ENCODE peak calls at places on chromosomes 7 and 10, in seven cellular contexts. O is colonic mucosa, G is adipocyte, D is Caco-2, Y is IMR-90, R is BE2C, Z is astrocyte. P is an unnamed sample. For H3K4me1, the result is how much of the 10 kb centered on the place peaks cover.

GRCh38 chr7:31098606-31099360 is 46.7 kb downstream of the ADCYAP1R1 start:
- DNase-seq in O (no peak), G (no peak), D (no peak), Y (no peak), R (peak), Z (no peak), P (no peak)

GRCh38 chr10:63976538-63976937 is 455.3 kb downstream of the REEP3 start:
- DNase-seq in O (peak), G (peak), D (peak), Y (peak), R (peak), Z (no peak), P (peak)

GRCh38 chr10:83343676-83344075 is 795.6 kb upstream of the GHITM start:
- DNase-seq in O (no peak), G (peak), D (no peak), Y (no peak), R (no peak), Z (peak), P (no peak)

GRCh38 chr7:70940597-70940996 is 191.3 kb upstream of the GALNT17 start:
- DNase-seq in O (no peak), G (no peak), D (no peak), Y (no peak), R (no peak), Z (no peak), P (no peak)

GRCh38 chr10:93028881-93029280 is 31.7 kb upstream of the CYP26C1 start:
- DNase-seq in O (no peak), G (peak), D (no peak), Y (peak), R (no peak), Z (peak), P (peak)

GRCh38 chr7:127587663-127588018 is 570 bp upstream of the ARF5 start:
- DNase-seq in O (no peak), G (no peak), D (no peak), Y (no peak), R (no peak), Z (no peak), P (no peak)

GRCh38 chr7:123635551-123636359 is 19.9 kb upstream of the LMOD2 start:
- DNase-seq in O (no peak), G (peak), D (peak), Y (peak), R (no peak), Z (peak), P (no peak)

GRCh38 chr7:134834689-134835462 is 55.4 kb downstream of the CALD1 start:
- DNase-seq in O (no peak), G (no peak), D (peak), Y (peak), R (no peak), Z (peak), P (no peak)

GRCh38 chr7:41700044-41700471 is 2.8 kb downstream of the INHBA start:
- DNase-seq in O (no peak), G (peak), D (no peak), Y (peak), R (no peak), Z (no peak), P (no peak)

GRCh38 chr10:96687317-96688012 is 32.8 kb downstream of the PIK3AP1 start:
- DNase-seq in O (no peak), G (no peak), D (no peak), Y (no peak), R (no peak), Z (no peak), P (no peak)

GRCh38 chr10:96683710-96684109 is 36.6 kb downstream of the PIK3AP1 start:
- DNase-seq in O (no peak), G (no peak), D (no peak), Y (peak), R (no peak), Z (no peak), P (no peak)

GRCh38 chr10:96683065-96683464 is 37.2 kb downstream of the PIK3AP1 start:
- DNase-seq in O (no peak), G (peak), D (no peak), Y (peak), R (no peak), Z (peak), P (peak)

GRCh38 chr10:96686514-96686913 is 33.8 kb downstream of the PIK3AP1 start:
- DNase-seq in O (no peak), G (no peak), D (no peak), Y (no peak), R (no peak), Z (no peak), P (no peak)

DNA sequence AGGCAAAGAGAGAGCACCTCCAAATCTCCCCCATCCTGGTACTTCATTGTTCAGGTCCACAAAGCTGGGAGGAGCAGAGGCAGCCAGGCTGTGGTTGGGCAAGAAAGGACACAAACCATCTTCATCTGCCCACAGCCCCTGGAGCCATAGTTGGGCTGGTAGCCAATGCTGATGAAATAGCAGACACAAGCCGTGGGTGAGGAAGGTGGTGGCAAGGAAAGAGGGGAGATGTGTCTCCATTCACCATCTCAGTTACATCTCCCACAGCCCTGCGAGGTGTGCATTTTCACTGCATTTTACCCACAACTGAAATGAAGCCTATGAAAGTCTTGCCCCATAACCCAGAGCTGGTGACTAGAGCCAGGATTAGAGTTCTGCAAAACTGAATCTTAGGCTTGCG is 35.0 kb downstream of the PIK3AP1 start:
- DNase-seq in O (no peak), G (no peak), D (no peak), Y (no peak), R (no peak), Z (no peak), P (no peak)
- H3K4me1 ChIP-seq in O (under half), G (under half), D (under half), Y (under half), R (under half), Z (under half), P (under half)

DNA sequence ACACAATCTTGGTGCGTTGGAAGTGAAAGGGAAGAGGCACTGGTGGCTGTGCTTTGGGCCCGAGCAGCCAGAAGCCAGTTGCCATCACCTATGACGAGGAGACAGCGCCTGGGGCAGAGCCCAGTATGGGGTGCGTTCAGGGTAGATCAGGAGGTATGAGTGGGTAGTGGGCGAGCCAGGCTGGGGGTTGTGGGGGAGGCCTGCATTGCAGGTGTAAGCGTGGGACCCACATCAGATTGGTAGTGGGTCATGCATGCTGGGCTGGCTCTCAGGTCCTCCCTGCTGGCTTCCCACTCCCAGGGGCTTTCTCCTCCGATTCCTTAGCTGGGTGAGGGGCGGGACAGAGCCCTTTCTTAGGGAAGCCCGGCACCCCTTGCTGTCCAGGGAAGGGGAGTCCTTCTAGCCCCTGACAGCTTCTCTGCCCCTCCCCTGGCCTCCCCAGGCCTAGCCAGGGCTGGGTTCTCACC is 445 bp upstream of the PVRIG start:
- DNase-seq in O (no peak), G (no peak), D (no peak), Y (no peak), R (no peak), Z (no peak), P (no peak)
- H3K4me1 ChIP-seq in O (under half), G (under half), D (under half), Y (under half), R (under half), Z (under half), P (under half)

GRCh38 chr10:50621981-50622496 is 1.7 kb downstream of the SGMS1 start:
- DNase-seq in O (peak), G (peak), D (peak), Y (peak), R (peak), Z (peak), P (peak)

GRCh38 chr10:50623299-50624153 is at the start of gene SGMS1:
- DNase-seq in O (peak), G (peak), D (peak), Y (peak), R (peak), Z (peak), P (peak)

GRCh38 chr10:50624154-50624865 is 554 bp upstream of the SGMS1 start:
- DNase-seq in O (peak), G (peak), D (peak), Y (peak), R (peak), Z (peak), P (peak)

GRCh38 chr10:50620899-50621298 is 2.9 kb downstream of the SGMS1 start:
- DNase-seq in O (no peak), G (no peak), D (no peak), Y (no peak), R (no peak), Z (no peak), P (no peak)

GRCh38 chr10:50622497-50623298 is 1.1 kb downstream of the SGMS1 start:
- DNase-seq in O (peak), G (peak), D (peak), Y (peak), R (peak), Z (peak), P (no peak)
- H3K4me1 ChIP-seq in O (under half), G (under half), D (under half), Y (under half), R (under half), Z (under half), P (under half)

GRCh38 chr7:29278362-29279070 is 83.9 kb downstream of the CHN2 start:
- DNase-seq in O (no peak), G (no peak), D (no peak), Y (no peak), R (no peak), Z (no peak), P (no peak)
- H3K4me1 ChIP-seq in O (under half), G (under half), D (under half), Y (under half), R (under half), Z (under half), P (under half)

DNA sequence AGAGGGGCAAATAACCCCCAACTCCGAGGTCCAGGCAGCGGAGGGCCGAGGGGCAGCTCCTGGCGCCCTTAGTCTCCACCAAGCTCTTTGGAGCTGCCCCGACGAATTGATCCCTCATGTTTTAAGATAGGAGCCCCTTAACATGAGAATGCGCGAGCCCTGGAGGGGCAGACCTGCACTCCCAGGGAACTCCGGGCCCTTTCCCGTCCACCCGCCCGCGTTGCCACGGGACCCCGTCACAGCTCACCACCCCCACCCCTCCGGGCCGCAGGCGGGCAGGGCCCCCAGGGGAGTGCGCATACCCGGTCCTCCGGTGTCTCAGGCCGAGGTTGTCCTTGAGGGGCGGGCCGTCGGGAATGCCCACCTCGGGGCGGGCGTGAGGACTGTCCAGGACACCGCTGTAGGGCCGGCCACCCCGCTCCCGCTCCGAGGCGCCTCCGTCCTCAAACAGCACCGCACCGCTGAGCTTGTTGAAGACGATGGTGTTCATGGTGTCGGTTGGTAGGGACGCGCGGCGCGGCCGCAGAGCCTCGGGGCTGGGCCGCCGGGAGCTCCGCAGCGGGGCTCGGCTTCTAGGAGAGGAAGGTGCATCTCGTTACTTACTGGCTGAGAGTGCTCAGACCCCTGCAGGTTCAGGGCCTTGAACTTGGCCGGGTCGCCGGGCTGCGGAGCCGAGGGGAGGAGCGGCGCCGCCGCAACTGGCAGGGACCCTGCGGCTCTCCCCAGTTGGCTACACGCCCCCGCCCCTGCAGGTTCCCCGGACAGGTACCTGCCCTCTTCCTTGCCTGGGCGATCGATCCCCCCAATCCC is 2.5 kb downstream of the MKX start:
- DNase-seq in O (peak), G (peak), D (peak), Y (no peak), R (no peak), Z (no peak), P (peak)
- H3K4me1 ChIP-seq in O (under half), G (under half), D (under half), Y (under half), R (under half), Z (under half), P (under half)

GRCh38 chr10:74882427-74882826 is 56.0 kb downstream of the KAT6B start:
- DNase-seq in O (no peak), G (peak), D (no peak), Y (peak), R (no peak), Z (peak), P (no peak)

GRCh38 chr10:74880041-74880440 is 53.6 kb downstream of the KAT6B start:
- DNase-seq in O (no peak), G (peak), D (no peak), Y (peak), R (no peak), Z (peak), P (no peak)

GRCh38 chr10:74883428-74883827 is 57.0 kb downstream of the KAT6B start:
- DNase-seq in O (no peak), G (no peak), D (no peak), Y (no peak), R (no peak), Z (no peak), P (no peak)

GRCh38 chr10:74882831-74883230 is 56.4 kb downstream of the KAT6B start:
- DNase-seq in O (no peak), G (peak), D (no peak), Y (peak), R (no peak), Z (peak), P (no peak)

GRCh38 chr10:74881253-74881884 is 55.0 kb downstream of the KAT6B start:
- DNase-seq in O (no peak), G (no peak), D (no peak), Y (no peak), R (no peak), Z (no peak), P (no peak)
- H3K4me1 ChIP-seq in O (under half), G (under half), D (under half), Y (under half), R (under half), Z (under half), P (under half)

DNA sequence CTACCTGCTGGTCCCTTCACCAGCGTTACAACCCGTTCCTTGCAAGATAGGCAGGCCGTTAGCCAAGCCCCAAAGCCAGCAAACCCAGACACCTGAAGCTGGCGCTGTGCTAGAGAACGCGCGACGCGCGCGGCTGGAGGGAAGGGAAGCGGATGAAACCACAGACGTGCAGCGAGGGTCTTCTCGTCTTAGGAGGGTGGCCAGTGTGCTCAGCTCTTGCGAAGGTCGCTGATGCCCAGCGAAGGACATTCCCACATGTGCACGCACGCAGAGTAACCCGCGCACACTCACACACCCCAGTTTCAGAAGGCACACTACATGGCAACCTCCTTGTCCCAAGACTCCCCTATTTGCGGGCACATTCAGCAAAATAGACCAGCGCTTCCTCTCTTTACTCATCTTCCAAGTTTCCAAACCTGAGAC is 941 bp downstream of the TMEM26 start:
- DNase-seq in O (no peak), G (no peak), D (no peak), Y (no peak), R (no peak), Z (peak), P (no peak)
- H3K4me1 ChIP-seq in O (under half), G (under half), D (under half), Y (under half), R (under half), Z (under half), P (under half)

GRCh38 chr7:122100021-122100420 is 44.0 kb downstream of the AASS start:
- DNase-seq in O (no peak), G (no peak), D (no peak), Y (peak), R (no peak), Z (no peak), P (peak)

DNA sequence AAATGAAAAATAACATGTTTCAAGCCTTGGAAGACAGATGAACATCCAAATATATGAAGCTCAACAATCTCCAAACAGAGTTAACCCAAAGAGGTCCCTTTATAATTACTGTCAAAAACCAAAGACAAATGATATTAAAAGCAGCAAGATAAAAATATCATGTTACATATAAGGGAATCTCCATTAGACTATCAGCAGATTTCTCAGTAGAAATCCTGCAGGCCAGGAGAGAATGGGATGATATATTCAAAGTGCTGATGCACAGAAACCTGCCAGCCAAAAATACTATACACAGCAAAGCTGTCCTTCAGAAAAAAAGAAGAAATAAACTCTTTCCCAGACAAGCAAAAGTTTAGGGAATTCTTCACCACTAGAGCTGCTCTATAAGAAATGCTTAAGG is 41.0 kb downstream of the AASS start:
- DNase-seq in O (no peak), G (no peak), D (no peak), Y (no peak), R (no peak), Z (no peak), P (no peak)
- H3K4me1 ChIP-seq in O (under half), G (under half), D (under half), Y (under half), R (under half), Z (under half), P (under half)

GRCh38 chr7:5231116-5231515 is 41.1 kb downstream of the WIPI2 start:
- DNase-seq in O (no peak), G (no peak), D (no peak), Y (no peak), R (no peak), Z (no peak), P (no peak)

GRCh38 chr7:5231811-5232484 is 41.9 kb downstream of the WIPI2 start:
- DNase-seq in O (no peak), G (no peak), D (no peak), Y (no peak), R (no peak), Z (no peak), P (no peak)

GRCh38 chr7:5234852-5235831 is 45.1 kb downstream of the WIPI2 start:
- DNase-seq in O (no peak), G (no peak), D (no peak), Y (peak), R (no peak), Z (peak), P (peak)

GRCh38 chr7:5232485-5232837 is 42.4 kb downstream of the WIPI2 start:
- DNase-seq in O (no peak), G (no peak), D (no peak), Y (no peak), R (no peak), Z (no peak), P (no peak)

DNA sequence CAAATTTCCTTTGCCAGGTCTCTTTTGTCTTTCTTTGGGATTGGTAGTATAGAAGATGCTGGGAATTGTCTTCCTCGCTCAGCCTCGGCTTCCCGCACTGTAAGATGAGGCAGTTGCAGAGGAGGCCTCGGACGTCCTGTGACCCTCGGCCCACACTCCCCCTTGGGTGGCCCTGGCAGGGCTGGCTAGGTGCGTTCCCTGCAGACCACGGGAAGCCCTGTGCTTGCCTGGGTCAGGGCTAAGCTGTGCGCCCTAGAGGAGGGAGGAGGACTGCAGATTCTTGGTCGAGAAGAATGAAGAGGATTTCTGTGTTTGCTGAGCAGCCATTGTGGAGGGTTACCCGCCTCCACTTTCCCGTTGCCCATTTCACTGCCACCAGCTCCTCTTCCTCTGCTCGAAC is 42.8 kb downstream of the WIPI2 start:
- DNase-seq in O (no peak), G (no peak), D (no peak), Y (no peak), R (no peak), Z (no peak), P (no peak)
- H3K4me1 ChIP-seq in O (under half), G (under half), D (under half), Y (under half), R (under half), Z (under half), P (under half)

GRCh38 chr7:24830440-24831050 is 73.3 kb upstream of the GSDME start:
- DNase-seq in O (no peak), G (no peak), D (no peak), Y (no peak), R (no peak), Z (no peak), P (no peak)
- H3K4me1 ChIP-seq in O (under half), G (under half), D (half or more), Y (under half), R (under half), Z (half or more), P (half or more)